ENCODE peak calls at places on chromosomes 1 and 21, in eight cellular contexts. G is mucosa of descending colon, H is ovary, B is psoas muscle, L is body of pancreas, A is Panc1, W is mammary epithelial cell, V is esophagus muscularis mucosa. O is an unnamed sample.

GRCh38 chr1:59976194-59977074 is 49.9 kb upstream of the CYP2J2 start:
- DNase-seq in G (peak; percentile 78), B (peak; percentile 54), L (peak; percentile 74), V (no peak), W (peak; percentile 24), A (no peak), H (peak; percentile 76), O (peak; percentile 52)

GRCh38 chr21:14453964-14454641 is 71.2 kb upstream of the HSPA13 start:
- DNase-seq in H (no peak), G (no peak), V (no peak), B (no peak), A (no peak), L (no peak), W (no peak), O (no peak)

GRCh38 chr1:220093361-220094015 is 444 bp upstream of the IARS2 start:
- DNase-seq in W (no peak), A (no peak), B (no peak), G (no peak), H (no peak), V (no peak), L (no peak), O (no peak)

GRCh38 chr1:234584926-234585325 is 25.1 kb downstream of the IRF2BP2 start:
- DNase-seq in V (peak; percentile 89), A (no peak), B (peak; percentile 36), L (no peak), G (no peak), W (no peak), H (no peak), O (no peak)

GRCh38 chr1:10252508-10252907 is 42.1 kb downstream of the KIF1B start:
- DNase-seq in W (peak; percentile 26), H (no peak), L (no peak), V (no peak), G (no peak), B (no peak), A (no peak), O (no peak)

GRCh38 chr1:115069186-115069585 is 20.1 kb downstream of the TSPAN2 start:
- DNase-seq in L (no peak), B (no peak), A (no peak), G (no peak), W (peak; percentile 87), H (no peak), V (no peak), O (peak; percentile 51)

GRCh38 chr1:225735252-225736149 is 42.1 kb upstream of the SRP9 start:
- DNase-seq in B (peak; percentile 76), V (no peak), G (no peak), A (peak; percentile 64), H (peak; percentile 63), W (peak; percentile 97), L (peak; percentile 57), O (peak; percentile 79)

GRCh38 chr1:8660455-8660854 is 157.0 kb downstream of the RERE start:
- DNase-seq in G (no peak), H (peak; percentile 36), W (peak; percentile 77), V (no peak), B (peak; percentile 71), A (no peak), L (no peak), O (peak; percentile 71)

GRCh38 chr21:45220714-45221113 is 67.0 kb downstream of the POFUT2 start:
- DNase-seq in A (no peak), G (no peak), B (no peak), V (no peak), H (no peak), W (no peak), L (no peak), O (no peak)

GRCh38 chr1:112057736-112058135 is 68.3 kb upstream of the KCND3 start:
- DNase-seq in A (no peak), B (no peak), V (no peak), H (no peak), W (no peak), G (no peak), L (no peak), O (no peak)

GRCh38 chr1:82195245-82195644 is 394.5 kb downstream of the ADGRL2 start:
- DNase-seq in W (no peak), H (no peak), L (no peak), A (no peak), B (no peak), G (no peak), V (no peak), O (no peak)
- H3K4me1 ChIP-seq in W (no peaks in the 10 kb centered on the region), H (no peaks in the 10 kb centered on the region), L (no peaks in the 10 kb centered on the region), A (no peaks in the 10 kb centered on the region), B (no peaks in the 10 kb centered on the region), G (no peaks in the 10 kb centered on the region), V (no peaks in the 10 kb centered on the region), O (no peaks in the 10 kb centered on the region)

GRCh38 chr1:67879485-67879884 is 46.2 kb upstream of the GNG12 start:
- DNase-seq in V (no peak), W (no peak), L (no peak), H (no peak), B (no peak), G (no peak), A (no peak), O (no peak)
- H3K4me3 ChIP-seq in V (no peak overlapping the region), W (no peak overlapping the region), L (no peak overlapping the region), H (no peak overlapping the region), B (no peak overlapping the region), G (no peak overlapping the region), A (no peak overlapping the region), O (no peak overlapping the region)

GRCh38 chr1:53636621-53637171 is 102.3 kb downstream of the GLIS1 start:
- DNase-seq in A (no peak), B (no peak), H (no peak), V (no peak), W (no peak), L (no peak), G (no peak), O (no peak)
- TF ChIP-seq CTCF in A (no peak), B (no peak), H (no peak), V (no peak), W (no peak), L (no peak), G (no peak), O (no peak)

DNA sequence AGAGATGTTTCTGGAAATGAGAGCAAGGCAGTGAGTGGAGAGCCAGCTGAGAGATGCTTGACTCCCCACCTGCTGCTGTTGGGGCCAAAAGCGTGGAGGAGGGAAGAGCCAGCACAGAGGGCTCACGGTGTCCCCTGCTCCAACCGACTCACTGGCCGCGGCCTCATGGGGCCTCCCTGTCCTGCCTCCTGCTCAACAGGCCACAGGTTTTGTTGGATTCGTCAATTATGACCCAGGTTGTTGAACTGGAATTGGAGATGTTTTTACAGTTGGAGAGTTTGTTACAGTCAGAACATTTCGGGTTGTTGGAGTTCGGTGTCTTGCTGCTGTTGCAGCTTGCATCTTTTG is 21.4 kb downstream of the SKI start:
- DNase-seq in H (no peak), W (no peak), A (no peak), B (no peak), G (no peak), L (no peak), V (no peak), O (no peak)
- H3K4me1 ChIP-seq in H (peaks cover 40% of the 10 kb centered on the region), W (peaks cover 36% of the 10 kb centered on the region), A (peaks cover 23% of the 10 kb centered on the region), B (peaks cover 76% of the 10 kb centered on the region), G (peaks cover 62% of the 10 kb centered on the region), L (peaks cover 61% of the 10 kb centered on the region), V (peaks cover 94% of the 10 kb centered on the region), O (peaks cover 55% of the 10 kb centered on the region)

GRCh38 chr1:167648978-167649752 is 19.1 kb downstream of the RCSD1 start:
- DNase-seq in W (no peak), V (no peak), A (no peak), L (no peak), B (no peak), H (no peak), G (no peak), O (peak; percentile 29)
- H3K4me3 ChIP-seq in W (no peak overlapping the region), V (no peak overlapping the region), A (no peak overlapping the region), L (no peak overlapping the region), B (no peak overlapping the region), H (no peak overlapping the region), G (no peak overlapping the region), O (no peak overlapping the region)

GRCh38 chr1:97073169-97073568 is 351.6 kb downstream of the PTBP2 start:
- DNase-seq in G (no peak), W (no peak), H (no peak), B (no peak), A (no peak), V (no peak), L (no peak), O (no peak)

GRCh38 chr1:97078847-97079246 is 357.3 kb downstream of the PTBP2 start:
- DNase-seq in L (no peak), H (no peak), G (no peak), W (no peak), B (no peak), V (no peak), A (no peak), O (no peak)

GRCh38 chr1:97074771-97075170 is 353.2 kb downstream of the PTBP2 start:
- DNase-seq in V (no peak), H (no peak), A (no peak), L (no peak), W (peak; percentile 70), G (no peak), B (no peak), O (no peak)

GRCh38 chr1:97073936-97074335 is 352.4 kb downstream of the PTBP2 start:
- DNase-seq in B (no peak), W (no peak), A (no peak), L (no peak), V (no peak), G (no peak), H (no peak), O (no peak)

GRCh38 chr1:97077221-97077620 is 355.6 kb downstream of the PTBP2 start:
- DNase-seq in B (no peak), H (no peak), G (no peak), L (no peak), A (no peak), W (no peak), V (no peak), O (no peak)
- TF ChIP-seq CTCF in B (no peak), H (no peak), G (no peak), L (no peak), A (no peak), W (no peak), V (no peak), O (no peak)

O was measured in uterus.